ENCODE peak calls at places on chromosomes 16 and 17, in nine cellular contexts. X is left cardiac atrium, T is AG09309, F is uterus, W is COLO829, J is mucosa of gallbladder, B is Right ventricle myocardium superior, L is KBM-7, Y is mammary epithelial cell. P is an unnamed sample.

GRCh38 chr16:88437367-88437964 is 15.6 kb upstream of the ZFPM1 start:
- DNase-seq in L (peak), X (no peak), J (no peak), W (no peak), Y (peak), F (peak), T (no peak), B (peak), P (no peak)

GRCh38 chr17:79631640-79632431 is 21.0 kb upstream of the RBFOX3 start:
- DNase-seq in B (no peak), J (no peak), W (no peak), X (peak), Y (no peak), L (no peak), F (peak), T (no peak), P (no peak)

GRCh38 chr16:53714080-53715050 is 10.4 kb downstream of the FTO start:
- DNase-seq in L (no peak), F (peak), J (no peak), T (no peak), B (no peak), X (no peak), W (no peak), Y (no peak), P (no peak)

GRCh38 chr16:54934536-54935410 is 4.1 kb downstream of the IRX5 start:
- DNase-seq in F (no peak), T (peak), J (no peak), X (no peak), W (no peak), L (no peak), Y (peak), B (no peak), P (no peak)

GRCh38 chr16:30934827-30935557 is 11.6 kb downstream of the FBXL19 start:
- DNase-seq in J (no peak), X (no peak), F (no peak), L (peak), B (peak), Y (peak), T (no peak), W (peak), P (peak)

GRCh38 chr16:53235851-53236250 is 181.1 kb downstream of the CHD9 start:
- DNase-seq in F (no peak), T (no peak), Y (no peak), L (no peak), W (no peak), X (no peak), B (no peak), J (no peak), P (no peak)

GRCh38 chr17:60077672-60078519 is 825 bp downstream of the HEATR6 start:
- DNase-seq in B (no peak), L (peak), T (no peak), X (no peak), Y (no peak), J (no peak), F (no peak), W (peak), P (no peak)

GRCh38 chr17:364308-364707 is 11.7 kb upstream of the RPH3AL start:
- DNase-seq in L (no peak), W (no peak), X (no peak), F (no peak), T (no peak), Y (no peak), J (no peak), B (no peak), P (no peak)

GRCh38 chr16:24526701-24527470 is 12.5 kb upstream of the RBBP6 start:
- DNase-seq in W (no peak), X (no peak), F (no peak), T (no peak), J (no peak), L (no peak), B (no peak), Y (no peak), P (no peak)

GRCh38 chr16:89602952-89603590 is 10.4 kb upstream of the DPEP1 start:
- DNase-seq in W (no peak), X (no peak), T (no peak), L (no peak), Y (no peak), F (no peak), B (no peak), J (no peak), P (no peak)

GRCh38 chr17:14316131-14316854 is 15.4 kb downstream of the HS3ST3B1 start:
- DNase-seq in W (no peak), X (no peak), J (no peak), T (no peak), Y (no peak), F (no peak), B (no peak), L (no peak), P (no peak)

GRCh38 chr16:68097088-68097487 is 11.9 kb downstream of the NFATC3 start:
- DNase-seq in J (no peak), X (no peak), L (no peak), T (no peak), B (no peak), Y (no peak), F (no peak), W (no peak), P (no peak)

GRCh38 chr17:29179232-29180036 is 764 bp downstream of the MYO18A start:
- DNase-seq in F (peak), J (no peak), W (no peak), L (peak), X (peak), Y (peak), B (no peak), T (no peak), P (no peak)

GRCh38 chr16:8924214-8924613 is 39.5 kb downstream of the USP7 start:
- DNase-seq in Y (no peak), W (no peak), L (no peak), X (no peak), B (peak), T (no peak), F (no peak), J (peak), P (no peak)

GRCh38 chr16:4693956-4694663 is 748 bp downstream of the NUDT16L1 start:
- DNase-seq in B (peak), J (peak), T (peak), X (peak), W (peak), L (no peak), F (peak), Y (peak), P (peak)

GRCh38 chr17:3983945-3984484 is 19.8 kb upstream of the ATP2A3 start:
- DNase-seq in Y (no peak), T (no peak), W (no peak), L (peak), J (no peak), B (no peak), X (peak), F (no peak), P (no peak)

GRCh38 chr16:84543931-84544776 is 39.7 kb upstream of the MEAK7 start:
- DNase-seq in W (no peak), L (peak), F (peak), B (no peak), Y (no peak), X (no peak), T (no peak), J (no peak), P (no peak)

GRCh38 chr16:66391726-66392670 is 25.5 kb downstream of the CDH5 start:
- DNase-seq in W (no peak), Y (no peak), X (no peak), J (no peak), T (no peak), B (peak), F (no peak), L (no peak), P (no peak)

GRCh38 chr16:22890976-22891375 is 77.0 kb downstream of the HS3ST2 start:
- DNase-seq in T (no peak), W (no peak), Y (peak), B (no peak), J (no peak), X (no peak), L (no peak), F (no peak), P (no peak)

GRCh38 chr17:6257339-6257738 is 177.6 kb downstream of the AIPL1 start:
- DNase-seq in T (no peak), X (no peak), F (no peak), J (no peak), Y (no peak), L (no peak), W (no peak), B (no peak), P (no peak)

GRCh38 chr16:15599303-15600070 is 43.5 kb downstream of the MARF1 start:
- DNase-seq in B (no peak), X (no peak), F (no peak), Y (no peak), L (no peak), J (no peak), W (peak), T (no peak), P (peak)

GRCh38 chr17:9729034-9729650 is 62.2 kb downstream of the DHRS7C start:
- DNase-seq in L (peak), J (peak), X (no peak), B (no peak), F (no peak), T (no peak), W (peak), Y (peak), P (peak)

GRCh38 chr17:47663997-47664941 is 14.6 kb downstream of the KPNB1 start:
- DNase-seq in B (no peak), T (no peak), L (peak), W (peak), Y (peak), J (peak), F (peak), X (no peak), P (peak)

GRCh38 chr17:33651631-33652030 is 358.5 kb upstream of the ASIC2 start:
- DNase-seq in F (no peak), X (no peak), T (no peak), B (no peak), Y (peak), W (no peak), J (no peak), L (no peak), P (no peak)

GRCh38 chr17:43402567-43402966 is 3.8 kb downstream of the ARL4D start:
- DNase-seq in Y (no peak), F (no peak), T (no peak), L (no peak), B (no peak), X (no peak), W (no peak), J (no peak), P (no peak)

GRCh38 chr17:29726721-29727252 is 104.1 kb upstream of the CORO6 start:
- DNase-seq in T (no peak), W (peak), J (no peak), X (no peak), Y (no peak), L (peak), B (no peak), F (no peak), P (no peak)

GRCh38 chr17:77857306-77857555 is 101.3 kb upstream of the TNRC6C start:
- DNase-seq in Y (no peak), T (no peak), L (no peak), F (no peak), J (no peak), W (no peak), X (no peak), B (no peak), P (no peak)

GRCh38 chr16:26598061-26598460 is 468.7 kb upstream of the C16orf82 start:
- DNase-seq in J (no peak), F (no peak), L (peak), X (no peak), Y (no peak), B (no peak), T (no peak), W (no peak), P (no peak)

GRCh38 chr16:71360378-71360777 is 1.9 kb downstream of the CALB2 start:
- DNase-seq in F (no peak), B (no peak), X (no peak), Y (peak), W (peak), L (no peak), J (peak), T (peak), P (peak)

P was measured in HFFc6.